ENCODE peak calls at places on chromosomes 11 and 22, in nine cellular contexts. X is activated CD4-positive, alpha-beta memory T cell treated with anti-CD3 and anti-CD28 coated beads, Interleukin-2, amount 10 ng/mL, durations not matched to agents 7 days and 5 days; Y is aorta; G is gastrocnemius medialis; O is skeletal muscle cell; L is stimulated activated CD4-positive, alpha-beta T cell treated with anti-CD3 and anti-CD28 coated beads, Interleukin-1b, Interleukin-23, amount 100 ng/mL, for 48 hours; Q is choroid plexus epithelial cell; H is nucleus accumbens; D is NCI-H1417. J is an unnamed sample.
A peak's percentile ranks its signal among the peaks of the same experiment; 100 is the strongest.

GRCh38 chr11:118398797-118399564 is 2.4 kb upstream of the ATP5MG start:
- DNase-seq in H (no peak), Y (no peak), D (no peak), Q (peak; percentile 44), L (peak; percentile 48), G (no peak), X (peak; percentile 62), O (no peak), J (no peak)

GRCh38 chr22:21696115-21696514 is 30.3 kb downstream of the PPIL2 start:
- DNase-seq in X (no peak), Q (no peak), G (no peak), H (no peak), L (no peak), D (no peak), Y (no peak), O (no peak), J (no peak)

GRCh38 chr11:49208006-49208721 is at the start of gene FOLH1:
- DNase-seq in O (no peak), G (no peak), Y (peak; percentile 78), Q (no peak), X (no peak), D (no peak), L (no peak), H (peak; percentile 60), J (no peak)

GRCh38 chr22:49577168-49578060 is 250.3 kb downstream of the BRD1 start:
- DNase-seq in X (no peak), G (no peak), H (no peak), O (no peak), Y (peak; percentile 58), L (no peak), D (no peak), Q (no peak), J (no peak)

GRCh38 chr11:131694526-131695424 is 324.4 kb downstream of the NTM start:
- DNase-seq in Q (peak; percentile 86), O (peak; percentile 24), Y (peak; percentile 93), X (peak; percentile 68), H (peak; percentile 84), G (peak; percentile 38), D (peak; percentile 93), L (peak; percentile 61), J (peak; percentile 44)

GRCh38 chr11:66344550-66345315 is at the start of gene BRMS1:
- DNase-seq in H (peak; percentile 96), O (peak; percentile 86), D (peak; percentile 98), Q (peak; percentile 98), Y (peak; percentile 100), X (peak; percentile 97), L (peak; percentile 95), G (peak; percentile 98), J (peak; percentile 87)

GRCh38 chr11:127063191-127063590 is 62.6 kb upstream of the KIRREL3 start:
- DNase-seq in Y (no peak), G (no peak), X (no peak), D (no peak), Q (no peak), O (no peak), L (no peak), H (no peak), J (no peak)

GRCh38 chr11:77752518-77752917 is 68.0 kb downstream of the RSF1 start:
- DNase-seq in D (no peak), Q (peak; percentile 5), H (no peak), Y (no peak), X (no peak), L (no peak), O (no peak), G (peak; percentile 19), J (no peak)

GRCh38 chr11:114088216-114088615 is 28.7 kb downstream of the ZBTB16 start:
- DNase-seq in Q (no peak), D (no peak), Y (no peak), X (no peak), H (no peak), L (no peak), O (no peak), G (no peak), J (no peak)

GRCh38 chr22:44917372-44918165 is 92.2 kb downstream of the PHF21B start:
- DNase-seq in X (no peak), G (no peak), H (no peak), Q (no peak), O (no peak), Y (no peak), D (no peak), L (no peak), J (no peak)

GRCh38 chr11:110773442-110773841 is 61.2 kb upstream of the ARHGAP20 start:
- DNase-seq in D (no peak), Y (no peak), O (no peak), Q (no peak), L (no peak), G (no peak), X (no peak), H (no peak), J (no peak)

GRCh38 chr11:32100495-32100894 is 9.6 kb downstream of the RCN1 start:
- DNase-seq in D (no peak), O (peak; percentile 46), H (no peak), L (no peak), G (no peak), X (no peak), Y (no peak), Q (no peak), J (no peak)

GRCh38 chr11:23932485-23932898 is 564.4 kb upstream of the LUZP2 start:
- DNase-seq in Y (no peak), G (no peak), O (peak; percentile 23), H (no peak), X (no peak), L (no peak), Q (peak; percentile 69), D (no peak), J (no peak)

GRCh38 chr11:78030429-78031325 is 7.6 kb upstream of the KCTD14 start:
- DNase-seq in X (no peak), Y (peak; percentile 82), L (no peak), H (peak; percentile 91), D (peak; percentile 97), G (no peak), O (peak; percentile 69), Q (peak; percentile 70), J (no peak)

GRCh38 chr22:37284807-37285355 is 2.6 kb downstream of the CYTH4 start:
- DNase-seq in D (no peak), X (peak; percentile 59), L (no peak), H (peak; percentile 14), O (no peak), Q (no peak), Y (no peak), G (peak; percentile 26), J (no peak)

J was measured in AG04450.